ENCODE peak calls at places on chromosomes 13 and 19, in eight cellular contexts. C is PC-9, K is PC-3, N is body of pancreas, R is neural progenitor cell, O is RWPE2, U is transverse colon, E is upper lobe of right lung. V is an unnamed sample. For H3K4me1 and H3K9me3, the result is how much of the 10 kb centered on the place peaks cover.

GRCh38 chr13:34162545-34162936 is 344.6 kb downstream of the RFC3 start:
- DNase-seq in U (no peak), R (no peak), O (no peak), E (no peak), N (no peak), C (no peak), K (no peak), V (no peak)

GRCh38 chr13:90902255-90902654 is 445.2 kb upstream of the MIR17HG start:
- DNase-seq in O (no peak), E (no peak), C (no peak), N (no peak), R (no peak), U (no peak), K (no peak), V (no peak)

GRCh38 chr13:21203132-21203531 is 26.7 kb downstream of the MRPL57 start:
- DNase-seq in C (no peak), N (no peak), K (peak), U (no peak), E (no peak), O (no peak), R (no peak), V (no peak)

GRCh38 chr19:52453324-52454094 is at the start of gene ZNF578:
- DNase-seq in C (peak), K (no peak), E (peak), N (peak), O (peak), U (peak), R (no peak), V (peak)

GRCh38 chr13:46211116-46211515 is 612 bp upstream of the LRRC63 start:
- DNase-seq in C (no peak), R (no peak), N (no peak), O (no peak), E (no peak), K (peak), U (no peak), V (no peak)

GRCh38 chr19:32189956-32190706 is 155.3 kb upstream of the ZNF507 start:
- DNase-seq in U (no peak), C (no peak), R (no peak), N (no peak), K (no peak), E (no peak), O (no peak), V (no peak)

GRCh38 chr19:46659151-46660007 is 1.6 kb downstream of the DACT3 start:
- DNase-seq in U (peak), C (peak), K (no peak), E (peak), O (no peak), R (peak), N (peak), V (peak)

GRCh38 chr13:41546372-41547252 is 89.3 kb downstream of the RGCC start:
- DNase-seq in N (no peak), U (no peak), R (no peak), O (no peak), E (no peak), K (peak), C (peak), V (peak)

GRCh38 chr19:18093439-18094161 is 4.0 kb upstream of the MAST3 start:
- DNase-seq in K (peak), O (no peak), U (no peak), C (no peak), N (peak), E (no peak), R (no peak), V (peak)

GRCh38 chr19:35869327-35870123 is 1.2 kb downstream of the APLP1 start:
- DNase-seq in U (peak), C (peak), R (peak), N (peak), K (peak), O (peak), E (peak), V (peak)

GRCh38 chr13:23620613-23621315 is 50.6 kb downstream of the TNFRSF19 start:
- DNase-seq in N (no peak), K (no peak), U (no peak), R (no peak), E (no peak), O (no peak), C (no peak), V (no peak)

GRCh38 chr13:114088863-114089262 is 43.6 kb downstream of the RASA3 start:
- DNase-seq in C (no peak), O (no peak), N (no peak), K (no peak), R (no peak), U (no peak), E (no peak), V (no peak)

GRCh38 chr19:19388568-19389555 is 16.6 kb upstream of the GATAD2A start:
- DNase-seq in U (no peak), K (no peak), N (no peak), C (no peak), R (no peak), E (no peak), O (no peak), V (no peak)

GRCh38 chr19:47257411-47258169 is 1.3 kb downstream of the CCDC9 start:
- DNase-seq in N (no peak), U (no peak), R (no peak), K (no peak), E (no peak), C (no peak), O (no peak), V (no peak)

GRCh38 chr13:34412295-34412694 is 529.8 kb upstream of the NBEA start:
- DNase-seq in C (no peak), E (no peak), N (no peak), U (no peak), K (peak), R (no peak), O (no peak), V (no peak)

GRCh38 chr19:11410682-11411081 is 8.4 kb downstream of the RGL3 start:
- DNase-seq in O (no peak), C (peak), K (peak), U (no peak), N (no peak), R (no peak), E (no peak), V (peak)

GRCh38 chr19:17787274-17787913 is 7.5 kb upstream of the B3GNT3 start:
- DNase-seq in U (no peak), K (no peak), N (no peak), O (no peak), E (no peak), R (no peak), C (no peak), V (no peak)

GRCh38 chr13:54029226-54029625 is 1000.6 kb downstream of the OLFM4 start:
- DNase-seq in C (no peak), R (no peak), O (no peak), E (no peak), U (no peak), K (peak), N (no peak), V (no peak)

GRCh38 chr13:27283906-27284523 is 13.4 kb downstream of the RASL11A start:
- DNase-seq in K (peak), R (no peak), N (peak), E (no peak), C (peak), O (no peak), U (peak), V (no peak)

GRCh38 chr13:52806029-52806428 is 42.4 kb downstream of the PCDH8 start:
- DNase-seq in C (no peak), R (no peak), K (no peak), N (no peak), O (no peak), U (no peak), E (no peak), V (no peak)

GRCh38 chr13:39910833-39911232 is 255.4 kb downstream of the COG6 start:
- DNase-seq in U (no peak), K (no peak), C (no peak), E (no peak), R (no peak), N (no peak), O (no peak), V (no peak)

GRCh38 chr13:108463365-108463764 is 166.0 kb upstream of the MYO16 start:
- DNase-seq in C (no peak), U (no peak), R (no peak), O (no peak), N (no peak), E (no peak), K (peak), V (no peak)

GRCh38 chr13:51330741-51331140 is 8.8 kb upstream of the SERPINE3 start:
- DNase-seq in O (no peak), E (no peak), U (no peak), R (no peak), N (no peak), C (no peak), K (no peak), V (no peak)

GRCh38 chr13:31947105-31947504 is 84.5 kb upstream of the FRY start:
- DNase-seq in N (peak), K (no peak), E (no peak), C (no peak), U (no peak), O (no peak), R (peak), V (no peak)

GRCh38 chr19:17539288-17540117 is 15.9 kb upstream of the COLGALT1 start:
- DNase-seq in O (peak), E (peak), N (peak), U (peak), C (peak), K (peak), R (peak), V (peak)

GRCh38 chr19:55594996-55595530 is 4.3 kb downstream of the FIZ1 start:
- DNase-seq in R (no peak), N (no peak), C (no peak), K (no peak), O (no peak), E (no peak), U (no peak), V (no peak)

GRCh38 chr13:48891586-48891985 is 84.1 kb upstream of the FNDC3A start:
- DNase-seq in O (no peak), R (no peak), E (no peak), U (no peak), K (peak), N (no peak), C (peak), V (peak)

GRCh38 chr13:99237981-99238662 is 20.1 kb downstream of the GPR18 start:
- DNase-seq in C (no peak), U (no peak), K (no peak), O (no peak), N (no peak), E (no peak), R (no peak), V (no peak)

GRCh38 chr13:87614276-87614675 is 56.9 kb upstream of the SLITRK5 start:
- DNase-seq in U (no peak), C (no peak), R (no peak), E (no peak), N (no peak), O (no peak), K (no peak), V (no peak)

GRCh38 chr19:52896431-52897148 is 845 bp downstream of the ZNF320 start:
- DNase-seq in O (no peak), R (peak), N (peak), U (peak), E (peak), C (peak), K (peak), V (peak)

GRCh38 chr13:53105477-53105876 is 76.9 kb downstream of the OLFM4 start:
- DNase-seq in O (no peak), K (no peak), N (no peak), C (no peak), R (no peak), E (no peak), U (no peak), V (no peak)

GRCh38 chr19:33382006-33382405 is 8.5 kb downstream of the CEBPG start:
- DNase-seq in E (no peak), R (no peak), C (no peak), O (no peak), U (no peak), K (no peak), N (no peak), V (no peak)

GRCh38 chr19:43148233-43148632 is 38.1 kb downstream of the PSG5 start:
- DNase-seq in E (no peak), K (peak), R (no peak), U (no peak), N (no peak), C (no peak), O (no peak), V (no peak)

GRCh38 chr19:17860331-17860992 is 752 bp downstream of the RPL18A start:
- DNase-seq in K (no peak), U (no peak), E (no peak), R (no peak), C (no peak), O (no peak), N (no peak), V (no peak)

GRCh38 chr19:40270362-40271089 is 14.6 kb downstream of the AKT2 start:
- DNase-seq in C (no peak), E (no peak), U (no peak), N (no peak), O (no peak), R (peak), K (no peak), V (no peak)
- H3K4me1 ChIP-seq in C (under half), E (under half), U (under half), N (half or more), O (under half), R (under half), K (under half), V (under half)

DNA sequence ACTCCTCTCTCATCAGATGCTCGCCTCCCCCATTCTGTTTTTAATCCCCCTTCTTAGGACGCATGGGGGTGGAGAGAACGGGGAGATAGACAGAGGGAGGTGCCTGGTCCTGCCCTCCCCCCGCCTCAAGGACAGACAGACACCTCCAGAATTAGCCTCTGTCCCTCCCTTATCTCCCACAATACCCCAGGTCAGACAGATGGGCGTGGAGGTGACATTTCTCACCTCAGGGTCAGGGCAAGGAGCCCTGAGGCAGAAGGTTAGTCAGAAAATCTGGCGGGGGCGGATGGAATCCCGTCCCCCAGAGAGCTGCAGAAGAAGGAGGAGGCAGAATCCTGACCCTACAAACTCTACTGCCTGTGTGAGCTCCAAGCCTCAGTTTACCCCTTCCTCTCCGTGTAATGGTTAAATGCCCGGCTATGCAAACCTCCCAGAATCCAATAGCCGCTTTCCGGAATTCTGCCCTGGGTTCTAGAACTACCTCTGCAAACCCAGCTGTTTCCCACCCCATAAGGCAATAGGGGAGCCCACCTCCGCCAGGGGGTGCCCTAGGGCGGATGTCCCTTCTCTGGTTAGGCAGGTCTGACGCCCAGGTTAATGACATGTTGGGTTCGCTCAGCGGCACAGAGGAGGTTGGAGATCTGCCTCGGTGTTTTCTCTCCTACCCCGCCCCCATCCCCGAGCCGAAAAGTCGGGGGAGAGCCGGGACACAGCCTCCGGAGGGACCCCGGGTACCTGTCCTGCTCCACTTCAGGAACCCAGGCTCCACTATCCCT is 900 bp downstream of the PPP1R13L start:
- DNase-seq in E (peak), N (peak), O (no peak), R (peak), C (peak), U (peak), K (peak), V (no peak)
- H3K4me3 ChIP-seq in E (peak), N (peak), O (peak), R (peak), C (peak), U (peak), K (peak), V (no peak)

GRCh38 chr19:45351401-45351952 is 10.9 kb downstream of the KLC3 start:
- DNase-seq in C (no peak), E (no peak), K (no peak), U (no peak), O (peak), N (no peak), R (no peak), V (no peak)

GRCh38 chr19:45354443-45354842 is 13.9 kb downstream of the KLC3 start:
- DNase-seq in R (no peak), K (no peak), O (no peak), C (no peak), E (no peak), N (no peak), U (no peak), V (no peak)

GRCh38 chr19:45352471-45352870 is 11.9 kb downstream of the KLC3 start:
- DNase-seq in O (no peak), R (no peak), K (no peak), U (no peak), E (no peak), C (no peak), N (no peak), V (no peak)

GRCh38 chr19:45352062-45352461 is 11.5 kb downstream of the KLC3 start:
- DNase-seq in N (no peak), O (no peak), U (no peak), R (no peak), C (no peak), E (no peak), K (no peak), V (no peak)

DNA sequence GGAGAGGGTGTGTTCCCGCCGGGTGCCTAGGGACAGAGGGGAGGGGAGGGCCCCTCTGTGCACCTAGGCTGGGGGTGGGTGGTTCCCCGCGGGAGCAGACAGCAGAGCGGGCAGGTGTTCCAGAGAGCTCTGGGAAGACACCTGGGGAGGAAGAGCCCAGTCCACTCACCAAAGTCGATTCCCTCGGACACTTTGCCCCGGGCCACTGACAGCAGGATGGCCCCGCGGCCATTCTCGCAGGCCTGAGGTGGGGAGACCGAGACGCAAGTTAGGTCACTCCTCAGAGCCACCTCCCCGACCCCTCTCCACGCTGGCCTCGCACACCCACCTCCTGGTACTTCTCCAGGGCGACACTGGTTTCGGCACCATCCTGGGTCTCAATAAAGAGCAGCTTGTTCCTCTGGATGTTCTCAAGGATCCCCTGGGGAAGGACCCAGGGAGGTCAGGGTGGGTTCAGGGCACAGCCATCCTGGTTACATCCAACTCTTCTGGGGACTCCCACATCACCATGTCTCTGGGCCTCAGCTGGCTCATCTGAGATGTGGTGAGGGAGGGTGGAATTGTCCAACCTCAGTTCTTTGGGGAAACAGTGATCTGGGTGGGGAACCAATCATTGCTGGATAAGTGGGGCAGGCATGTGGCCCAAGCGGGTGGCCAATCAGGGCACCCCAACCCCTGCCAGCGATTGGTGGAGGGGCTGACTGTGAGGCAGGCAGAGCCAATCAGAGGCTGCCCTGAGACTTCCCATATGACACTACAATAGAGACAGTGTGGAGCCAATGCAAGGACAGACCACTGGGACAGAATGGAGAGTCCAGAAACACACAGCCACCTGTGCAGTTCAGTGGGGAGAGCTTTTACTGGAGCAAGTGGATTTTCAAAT is 12.6 kb downstream of the KLC3 start:
- DNase-seq in C (no peak), U (no peak), O (peak), K (no peak), R (no peak), E (no peak), N (no peak), V (peak)
- H3K9me3 ChIP-seq in C (under half), U (under half), O (under half), K (under half), R (under half), E (under half), N (under half), V (under half)

DNA sequence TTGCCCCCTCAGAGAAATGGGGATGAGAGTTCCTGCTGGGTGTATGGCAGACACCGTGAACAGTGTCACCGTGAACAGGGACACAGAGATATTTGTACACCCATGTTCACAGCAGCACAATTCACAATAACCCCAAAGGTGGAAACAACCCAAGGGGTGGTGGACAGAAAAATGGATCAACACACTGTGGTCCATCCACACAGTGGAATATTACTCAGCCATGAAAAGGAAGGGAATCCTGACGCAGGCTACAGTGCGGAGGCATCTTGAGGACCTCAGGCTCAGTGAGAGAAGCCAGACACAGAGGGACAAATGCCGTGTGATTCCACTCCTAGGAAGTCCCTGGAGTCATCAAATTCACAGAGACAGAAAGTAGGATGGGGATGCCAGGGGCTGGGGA is 7.6 kb upstream of the CELF5 start:
- DNase-seq in R (no peak), O (peak), C (no peak), U (no peak), K (no peak), E (no peak), N (no peak), V (no peak)
- H3K4me1 ChIP-seq in R (under half), O (under half), C (under half), U (under half), K (under half), E (under half), N (under half), V (under half)